ENCODE peak calls at places on chromosomes 6 and 20, in nine cellular contexts. D, R, Z, V, C, Q, P, U and W are unnamed samples.

GRCh38 chr20:63896136-63896890 is 1.4 kb downstream of the DNAJC5 start:
- DNase-seq in U (no peak), Q (peak; percentile 72), C (peak; percentile 73), V (peak; percentile 89), D (peak; percentile 46), P (peak; percentile 23), R (peak; percentile 57), Z (no peak), W (peak; percentile 74)

GRCh38 chr6:45568626-45569025 is 190.9 kb upstream of the SUPT3H start:
- DNase-seq in P (no peak), V (no peak), Z (no peak), U (no peak), D (no peak), R (no peak), C (no peak), Q (no peak), W (no peak)

GRCh38 chr6:32854376-32855178 is 585 bp downstream of the PSMB9 start:
- DNase-seq in Z (no peak), V (peak; percentile 85), C (peak; percentile 71), P (no peak), R (no peak), Q (no peak), U (peak; percentile 79), D (peak; percentile 33), W (peak; percentile 71)

GRCh38 chr6:16690244-16691142 is 70.8 kb downstream of the ATXN1 start:
- DNase-seq in D (peak; percentile 64), Q (peak; percentile 59), R (no peak), P (no peak), Z (no peak), V (no peak), C (no peak), U (no peak), W (no peak)

GRCh38 chr6:39156763-39157162 is 41.8 kb upstream of the SAYSD1 start:
- DNase-seq in U (no peak), Z (no peak), D (no peak), Q (no peak), V (no peak), P (no peak), C (no peak), R (no peak), W (no peak)

GRCh38 chr6:138161434-138162103 is at the start of gene ARFGEF3:
- DNase-seq in Z (peak; percentile 85), P (no peak), Q (peak; percentile 80), U (peak; percentile 86), C (no peak), D (peak; percentile 1), V (peak; percentile 82), R (peak; percentile 65), W (peak; percentile 71)

GRCh38 chr20:54167909-54168872 is 5.6 kb downstream of the CYP24A1 start:
- DNase-seq in U (no peak), C (no peak), Z (no peak), P (no peak), V (no peak), Q (no peak), D (peak; percentile 23), R (no peak), W (no peak)

GRCh38 chr20:49230021-49230420 is 10.8 kb downstream of the DDX27 start:
- DNase-seq in C (no peak), Q (no peak), R (no peak), V (peak; percentile 61), U (no peak), P (no peak), Z (no peak), D (no peak), W (no peak)

GRCh38 chr6:168095171-168095691 is 16.2 kb upstream of the FRMD1 start:
- DNase-seq in P (no peak), V (peak; percentile 65), C (no peak), Q (no peak), Z (peak; percentile 51), R (peak; percentile 5), D (no peak), U (peak; percentile 60), W (no peak)

GRCh38 chr20:45550765-45551164 is 3.6 kb upstream of the EPPIN start:
- DNase-seq in C (no peak), D (no peak), Q (no peak), R (no peak), U (no peak), P (no peak), Z (no peak), V (no peak), W (no peak)

GRCh38 chr6:9007062-9007461 is 571.7 kb upstream of the SLC35B3 start:
- DNase-seq in Z (no peak), C (no peak), D (no peak), R (no peak), V (no peak), U (no peak), Q (no peak), P (no peak), W (no peak)

GRCh38 chr6:75906871-75907270 is 157.8 kb downstream of the MYO6 start:
- DNase-seq in V (no peak), P (no peak), U (no peak), Q (no peak), C (no peak), Z (no peak), R (no peak), D (no peak), W (no peak)

GRCh38 chr20:11204926-11205768 is 531.3 kb upstream of the JAG1 start:
- DNase-seq in C (peak; percentile 73), U (no peak), V (no peak), P (peak; percentile 64), D (peak; percentile 71), R (peak; percentile 30), Z (no peak), Q (peak; percentile 76), W (peak; percentile 78)

GRCh38 chr20:16541226-16541625 is 32.0 kb downstream of the KIF16B start:
- DNase-seq in Q (no peak), Z (no peak), D (no peak), V (no peak), U (no peak), P (no peak), R (peak; percentile 55), C (no peak), W (no peak)

GRCh38 chr20:16216227-16217210 is 356.7 kb downstream of the KIF16B start:
- DNase-seq in U (no peak), C (no peak), V (no peak), R (no peak), P (peak; percentile 61), D (no peak), Z (no peak), Q (no peak), W (no peak)

GRCh38 chr6:2990179-2990931 is 9.3 kb upstream of the NQO2 start:
- DNase-seq in R (no peak), P (peak; percentile 53), D (no peak), U (no peak), Q (peak; percentile 76), C (no peak), Z (no peak), V (no peak), W (peak; percentile 55)

GRCh38 chr6:36848658-36849441 is 9.6 kb upstream of the CPNE5 start:
- DNase-seq in Z (no peak), U (no peak), V (no peak), P (no peak), C (peak; percentile 65), R (no peak), Q (peak; percentile 46), D (no peak), W (peak; percentile 84)

GRCh38 chr6:3741477-3741871 is 10.0 kb downstream of the PXDC1 start:
- DNase-seq in Q (no peak), Z (no peak), U (peak; percentile 54), V (no peak), D (no peak), R (no peak), P (no peak), C (peak; percentile 70), W (no peak)

GRCh38 chr6:157106487-157106886 is 216.8 kb downstream of the TMEM242 start:
- DNase-seq in U (no peak), D (peak; percentile 78), C (no peak), R (no peak), P (peak; percentile 31), Q (no peak), V (no peak), Z (no peak), W (no peak)

GRCh38 chr6:83879746-83880145 is 20.3 kb downstream of the CYB5R4 start:
- DNase-seq in P (no peak), Z (no peak), V (no peak), R (no peak), Q (no peak), U (no peak), D (no peak), C (no peak), W (no peak)

GRCh38 chr20:22904411-22904810 is 130.7 kb upstream of the SSTR4 start:
- DNase-seq in P (no peak), V (no peak), D (no peak), U (no peak), R (no peak), Q (no peak), C (no peak), Z (no peak), W (no peak)
- H3K4me3 ChIP-seq in P (no peak overlapping the region), V (no peak overlapping the region), D (no peak overlapping the region), U (no peak overlapping the region), R (no peak overlapping the region), Q (no peak overlapping the region), C (no peak overlapping the region), Z (no peak overlapping the region), W (no peak overlapping the region)

GRCh38 chr6:170542031-170542719 is 10.9 kb downstream of the PSMB1 start:
- DNase-seq in D (peak; percentile 68), P (no peak), R (no peak), C (no peak), Q (no peak), U (no peak), V (no peak), Z (no peak), W (no peak)
- H3K36me3 ChIP-seq in D (peaks cover 38% of the 10 kb centered on the region), P (peaks cover 100% of the 10 kb centered on the region), R (peaks cover 20% of the 10 kb centered on the region), C (peaks cover 97% of the 10 kb centered on the region), Q (no peaks in the 10 kb centered on the region), U (peaks cover 53% of the 10 kb centered on the region), V (peaks cover 96% of the 10 kb centered on the region), Z (peaks cover 6% of the 10 kb centered on the region), W (peaks cover 35% of the 10 kb centered on the region)

GRCh38 chr6:20797597-20797996 is 263.3 kb downstream of the CDKAL1 start:
- DNase-seq in U (no peak), V (no peak), C (no peak), Q (no peak), R (no peak), P (no peak), D (no peak), Z (no peak), W (no peak)
- H3K4me1 ChIP-seq in U (no peaks in the 10 kb centered on the region), V (no peaks in the 10 kb centered on the region), C (no peaks in the 10 kb centered on the region), Q (no peaks in the 10 kb centered on the region), R (no peaks in the 10 kb centered on the region), P (no peaks in the 10 kb centered on the region), D (no peaks in the 10 kb centered on the region), Z (no peaks in the 10 kb centered on the region), W (no peaks in the 10 kb centered on the region)

DNA sequence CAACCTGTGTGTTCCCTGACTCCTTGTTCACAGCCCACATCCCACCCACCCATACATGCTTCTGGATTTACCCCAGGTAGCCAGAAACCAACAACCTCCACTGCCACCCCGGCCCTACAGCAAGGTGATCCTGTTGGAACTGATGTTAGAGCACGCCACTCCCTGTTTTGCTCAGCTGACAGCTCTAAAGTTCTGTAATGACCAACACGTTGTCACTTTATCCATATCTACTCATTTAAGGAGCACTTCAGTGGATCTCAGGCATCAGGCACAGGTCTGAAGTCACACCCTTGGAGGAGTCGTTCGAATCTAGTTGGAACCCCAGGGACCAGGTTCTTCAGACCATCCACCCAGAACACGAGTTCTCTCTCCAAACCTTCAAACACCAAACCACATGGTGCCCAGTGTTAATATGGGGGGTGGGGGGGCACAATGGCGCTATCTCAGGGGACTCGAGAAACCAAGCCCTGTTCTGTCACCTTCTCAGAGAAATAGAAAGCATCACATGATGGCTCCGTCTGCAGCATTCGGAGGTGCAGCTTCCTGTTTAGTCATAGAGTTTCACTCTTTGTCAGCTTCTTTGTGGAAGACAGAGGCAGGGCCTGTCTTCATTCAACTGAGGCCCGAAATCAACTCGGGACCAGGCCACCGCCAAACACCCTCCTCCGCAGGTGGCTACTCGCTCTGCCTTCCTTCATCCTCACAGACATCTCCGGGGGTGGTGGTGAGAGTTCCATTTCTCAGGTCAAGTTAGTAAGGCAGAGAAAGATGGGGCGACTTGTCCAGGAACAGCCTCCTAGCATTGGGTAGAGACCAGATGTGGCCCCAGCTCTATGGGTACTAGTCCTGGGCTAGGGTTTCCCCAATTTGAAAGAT is 142.2 kb downstream of the NFATC2 start:
- DNase-seq in Z (no peak), U (no peak), V (peak; percentile 84), D (no peak), P (no peak), C (no peak), R (no peak), Q (no peak), W (no peak)
- H3K4me3 ChIP-seq in Z (no peak overlapping the region), U (no peak overlapping the region), V (no peak overlapping the region), D (no peak overlapping the region), P (no peak overlapping the region), C (no peak overlapping the region), R (no peak overlapping the region), Q (no peak overlapping the region), W (no peak overlapping the region)